ENCODE peak calls at places on chromosomes 13 and 19, in five cellular contexts. Q is transverse colon, V is PC-9, A is GM23248, U is tibial artery. R is an unnamed sample.

GRCh38 chr19:29813665-29814064 is 1.9 kb downstream of the CCNE1 start:
- DNase-seq in V (no peak), A (no peak), Q (no peak), U (no peak), R (no peak)

GRCh38 chr13:37878496-37878895 is 8.9 kb upstream of the TRPC4 start:
- DNase-seq in Q (no peak), A (peak; percentile 62), U (no peak), V (no peak), R (no peak)

GRCh38 chr19:52923782-52924593 is 760 bp upstream of the ZNF888 start:
- DNase-seq in V (peak; percentile 63), A (peak; percentile 76), U (peak; percentile 63), Q (peak; percentile 74), R (peak; percentile 77)

GRCh38 chr19:10270616-10271394 is at the start of gene ICAM1:
- DNase-seq in U (peak; percentile 87), A (peak; percentile 78), V (peak; percentile 77), Q (peak; percentile 88), R (peak; percentile 83)

GRCh38 chr13:88637935-88638334 is 966.8 kb downstream of the SLITRK5 start:
- DNase-seq in A (no peak), U (no peak), Q (no peak), V (no peak), R (no peak)

GRCh38 chr19:23957660-23958281 is 43.1 kb downstream of the ZNF726 start:
- DNase-seq in V (peak; percentile 48), Q (peak; percentile 18), U (no peak), A (peak; percentile 79), R (no peak)

GRCh38 chr19:19637523-19638251 is 5.8 kb downstream of the GMIP start:
- DNase-seq in Q (no peak), V (no peak), U (no peak), A (no peak), R (no peak)

GRCh38 chr13:20570540-20570939 is 3.6 kb downstream of the IFT88 start:
- DNase-seq in V (no peak), Q (no peak), U (no peak), A (peak; percentile 63), R (no peak)

GRCh38 chr19:13850910-13851753 is 25.8 kb upstream of the NANOS3 start:
- DNase-seq in V (peak; percentile 96), U (peak; percentile 92), A (peak; percentile 96), Q (peak; percentile 86), R (peak; percentile 82)

GRCh38 chr13:44212633-44213387 is 160.8 kb upstream of the SERP2 start:
- DNase-seq in V (no peak), Q (no peak), A (peak; percentile 45), U (no peak), R (no peak)

GRCh38 chr19:18014197-18014596 is 6.2 kb downstream of the ARRDC2 start:
- DNase-seq in U (no peak), V (no peak), A (no peak), Q (no peak), R (no peak)

GRCh38 chr19:36041831-36042230 is 9.2 kb upstream of the CLIP3 start:
- DNase-seq in Q (no peak), V (peak; percentile 36), A (peak; percentile 80), U (no peak), R (no peak)

GRCh38 chr13:44108345-44108858 is 228.7 kb downstream of the LACC1 start:
- DNase-seq in Q (peak; percentile 84), U (peak; percentile 31), V (peak; percentile 62), A (no peak), R (peak; percentile 77)

GRCh38 chr19:49492573-49493411 is 3.4 kb upstream of the RPS11 start:
- DNase-seq in A (peak; percentile 37), V (no peak), U (no peak), Q (no peak), R (no peak)

GRCh38 chr13:41557719-41558118 is 100.4 kb downstream of the RGCC start:
- DNase-seq in U (no peak), V (no peak), Q (no peak), A (no peak), R (no peak)

GRCh38 chr19:28519950-28520861 is 692.7 kb downstream of the UQCRFS1 start:
- DNase-seq in Q (no peak), A (peak; percentile 79), V (no peak), U (no peak), R (no peak)

GRCh38 chr19:56670961-56671612 is 470 bp downstream of the ZNF835 start:
- DNase-seq in U (peak; percentile 22), V (no peak), A (no peak), Q (no peak), R (peak; percentile 3)

GRCh38 chr13:24274452-24274971 is 34.9 kb upstream of the C1QTNF9 start:
- DNase-seq in A (no peak), U (no peak), Q (peak; percentile 34), V (no peak), R (peak; percentile 40)

GRCh38 chr13:36520111-36520510 is 87.8 kb downstream of the CCNA1 start:
- DNase-seq in V (no peak), A (no peak), Q (no peak), U (no peak), R (no peak)

GRCh38 chr19:17775245-17775927 is 19.6 kb upstream of the B3GNT3 start:
- DNase-seq in A (peak; percentile 51), U (peak; percentile 39), Q (peak; percentile 49), V (peak; percentile 70), R (no peak)

GRCh38 chr19:44341794-44342193 is 14.7 kb downstream of the ZNF112 start:
- DNase-seq in A (no peak), U (no peak), Q (no peak), V (no peak), R (no peak)

GRCh38 chr13:51292000-51292550 is 47.4 kb upstream of the SERPINE3 start:
- DNase-seq in A (peak; percentile 15), Q (no peak), U (no peak), V (no peak), R (no peak)

GRCh38 chr13:76813874-76814273 is 72.3 kb downstream of the KCTD12 start:
- DNase-seq in A (no peak), U (no peak), V (no peak), Q (peak; percentile 76), R (peak; percentile 79)

GRCh38 chr19:31064486-31064885 is 284.8 kb downstream of the TSHZ3 start:
- DNase-seq in Q (no peak), U (no peak), A (no peak), V (no peak), R (no peak)

GRCh38 chr13:24097667-24098066 is 62.9 kb upstream of the SPATA13 start:
- DNase-seq in Q (no peak), A (no peak), U (no peak), V (no peak), R (no peak)

GRCh38 chr19:42024622-42025111 is 30.6 kb upstream of the ATP1A3 start:
- DNase-seq in Q (peak; percentile 13), A (peak; percentile 89), V (peak; percentile 62), U (no peak), R (no peak)

GRCh38 chr19:49488046-49488862 is 846 bp downstream of the RPL13A start:
- DNase-seq in U (no peak), A (peak; percentile 52), V (no peak), Q (no peak), R (no peak)

GRCh38 chr13:29140277-29140676 is 320.1 kb downstream of the MTUS2 start:
- DNase-seq in Q (no peak), V (no peak), U (no peak), A (peak; percentile 10), R (no peak)

GRCh38 chr13:59664586-59664985 is 499.1 kb downstream of the DIAPH3 start:
- DNase-seq in A (no peak), Q (no peak), V (no peak), U (no peak), R (no peak)

GRCh38 chr13:113589251-113589960 is 4.9 kb downstream of the TFDP1 start:
- DNase-seq in A (no peak), V (no peak), U (peak; percentile 16), Q (peak; percentile 2), R (no peak)

GRCh38 chr19:4969292-4969771 is 419 bp downstream of the KDM4B start:
- DNase-seq in A (no peak), U (no peak), V (no peak), Q (no peak), R (no peak)

GRCh38 chr19:4966591-4966990 is 2.3 kb upstream of the KDM4B start:
- DNase-seq in U (no peak), Q (no peak), A (no peak), V (no peak), R (no peak)

GRCh38 chr19:4969772-4970531 is 1.0 kb downstream of the KDM4B start:
- DNase-seq in V (no peak), U (no peak), Q (no peak), A (peak; percentile 73), R (no peak)

GRCh38 chr19:4968462-4969291 is at the start of gene KDM4B:
- DNase-seq in A (peak; percentile 100), V (peak; percentile 98), U (peak; percentile 99), Q (peak; percentile 99), R (peak; percentile 100)

GRCh38 chr19:4967738-4968461 is 1.0 kb upstream of the KDM4B start:
- DNase-seq in U (no peak), Q (no peak), A (peak; percentile 66), V (no peak), R (no peak)
- H3K4me1 ChIP-seq in U (no peaks in the 10 kb centered on the region), Q (peaks cover 29% of the 10 kb centered on the region), A (peaks cover 11% of the 10 kb centered on the region), V (peaks cover 25% of the 10 kb centered on the region), R (peaks cover 26% of the 10 kb centered on the region)

GRCh38 chr13:30734434-30734833 is 909 bp upstream of the ALOX5AP start:
- DNase-seq in A (peak; percentile 73), Q (no peak), U (no peak), V (no peak), R (no peak)
- H3K4me1 ChIP-seq in A (peaks cover 10% of the 10 kb centered on the region), Q (no peaks in the 10 kb centered on the region), U (no peaks in the 10 kb centered on the region), V (peaks cover 32% of the 10 kb centered on the region), R (no peaks in the 10 kb centered on the region)

DNA sequence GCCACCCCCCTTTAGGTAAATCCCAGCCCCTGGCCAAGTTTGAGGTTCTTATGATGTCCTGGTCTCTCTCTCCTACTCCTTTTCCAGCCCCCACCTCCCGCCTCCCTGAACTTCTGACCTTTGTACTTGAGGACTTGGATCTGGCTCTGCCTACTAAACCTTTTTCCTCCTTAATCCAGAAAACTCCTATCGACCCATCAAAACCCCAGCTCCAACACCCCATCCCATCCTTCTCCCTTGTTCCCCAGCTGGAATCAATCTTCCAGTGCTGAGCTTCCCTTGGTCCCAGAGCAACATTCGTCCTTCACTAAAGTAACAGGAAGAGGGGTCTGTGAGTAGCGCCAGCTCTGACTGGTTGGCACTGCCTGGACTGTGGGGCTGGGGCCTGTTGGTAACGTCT is 17.3 kb upstream of the UQCR11 start:
- DNase-seq in A (no peak), Q (no peak), V (no peak), U (no peak), R (no peak)
- H3K4me1 ChIP-seq in A (no peaks in the 10 kb centered on the region), Q (no peaks in the 10 kb centered on the region), V (no peaks in the 10 kb centered on the region), U (no peaks in the 10 kb centered on the region), R (no peaks in the 10 kb centered on the region)

GRCh38 chr13:50126378-50127016 is 111.3 kb downstream of the KCNRG start:
- DNase-seq in Q (peak; percentile 53), U (no peak), A (peak; percentile 60), V (no peak), R (peak; percentile 29)

GRCh38 chr13:50127017-50127725 is 111.9 kb downstream of the KCNRG start:
- DNase-seq in Q (peak; percentile 65), A (peak; percentile 69), V (no peak), U (peak; percentile 64), R (peak; percentile 72)

GRCh38 chr13:50129065-50129922 is 114.0 kb downstream of the KCNRG start:
- DNase-seq in U (peak; percentile 47), Q (no peak), A (no peak), V (no peak), R (peak; percentile 48)

GRCh38 chr13:50128406-50129048 is 113.3 kb downstream of the KCNRG start:
- DNase-seq in A (no peak), Q (no peak), U (no peak), V (no peak), R (no peak)

GRCh38 chr13:50127726-50128291 is 112.6 kb downstream of the KCNRG start:
- DNase-seq in U (no peak), A (no peak), V (no peak), Q (no peak), R (peak; percentile 49)
- H3K4me1 ChIP-seq in U (no peaks in the 10 kb centered on the region), A (peaks cover 7% of the 10 kb centered on the region), V (peaks cover 23% of the 10 kb centered on the region), Q (peaks cover 48% of the 10 kb centered on the region), R (peaks cover 22% of the 10 kb centered on the region)

GRCh38 chr13:34216251-34216650 is 398.3 kb downstream of the RFC3 start:
- DNase-seq in A (no peak), U (no peak), Q (no peak), V (no peak), R (no peak)
- H3K4me1 ChIP-seq in A (no peaks in the 10 kb centered on the region), U (no peaks in the 10 kb centered on the region), Q (no peaks in the 10 kb centered on the region), V (no peaks in the 10 kb centered on the region), R (no peaks in the 10 kb centered on the region)

R was measured in mucosa of descending colon.